ENCODE peak calls at places on chromosome 2, in seven cellular contexts. K is T follicular helper cell; W is H7; N is kidney glomerular epithelial cell; Y is stimulated activated CD8-positive, alpha-beta memory T cell treated with anti-CD3 and anti-CD28 coated beads, Interleukin-7, amount 100 ng/mL, for 48 hours; E is stimulated activated CD4-positive, alpha-beta T cell treated with anti-CD3 and anti-CD28 coated beads, TNF-alpha, amount 100 ng/mL, for 1 hour; D is T-cell. H is an unnamed sample.

GRCh38 chr2:62114564-62114963 is 81.4 kb upstream of the B3GNT2 start:
- DNase-seq in W (no peak), D (no peak), N (no peak), E (no peak), K (no peak), Y (no peak), H (no peak)

GRCh38 chr2:148553332-148553887 is 91.1 kb upstream of the EPC2 start:
- DNase-seq in K (no peak), D (no peak), E (no peak), W (no peak), Y (no peak), N (no peak), H (no peak)

GRCh38 chr2:26521054-26521912 is 43.4 kb upstream of the OTOF start:
- DNase-seq in D (no peak), N (no peak), E (no peak), W (peak), Y (no peak), K (no peak), H (no peak)

GRCh38 chr2:239094727-239095266 is 246.9 kb downstream of the TWIST2 start:
- DNase-seq in W (no peak), D (no peak), K (no peak), E (no peak), N (no peak), Y (no peak), H (no peak)

GRCh38 chr2:101341421-101341820 is 32.9 kb upstream of the RNF149 start:
- DNase-seq in W (peak), K (no peak), N (no peak), D (no peak), E (no peak), Y (peak), H (no peak)

GRCh38 chr2:61538920-61539559 is 884 bp upstream of the XPO1 start:
- DNase-seq in Y (peak), N (peak), K (peak), W (no peak), D (no peak), E (peak), H (no peak)

GRCh38 chr2:156115338-156115737 is 217.2 kb downstream of the NR4A2 start:
- DNase-seq in K (no peak), Y (no peak), N (peak), W (no peak), D (no peak), E (no peak), H (no peak)

GRCh38 chr2:241940329-241940728 is 70.8 kb downstream of the RTP5 start:
- DNase-seq in K (no peak), E (no peak), Y (no peak), N (no peak), D (no peak), W (peak), H (no peak)

GRCh38 chr2:232147440-232148077 is 186.0 kb downstream of the DIS3L2 start:
- DNase-seq in D (no peak), Y (no peak), K (no peak), W (no peak), N (no peak), E (no peak), H (no peak)

GRCh38 chr2:99707592-99707991 is 217.8 kb upstream of the REV1 start:
- DNase-seq in W (no peak), N (no peak), D (no peak), E (no peak), K (no peak), Y (no peak), H (no peak)

GRCh38 chr2:27117995-27118524 is 868 bp downstream of the CGREF1 start:
- DNase-seq in Y (no peak), K (no peak), E (no peak), W (peak), N (no peak), D (no peak), H (no peak)

GRCh38 chr2:186551323-186552050 is 38.4 kb upstream of the ITGAV start:
- DNase-seq in D (no peak), K (no peak), N (peak), W (no peak), E (no peak), Y (no peak), H (no peak)

GRCh38 chr2:60485550-60485949 is 67.9 kb downstream of the BCL11A start:
- DNase-seq in D (no peak), W (no peak), N (no peak), E (no peak), Y (no peak), K (no peak), H (no peak)

GRCh38 chr2:173997269-173997668 is 32.1 kb upstream of the SP3 start:
- DNase-seq in Y (no peak), W (no peak), D (no peak), E (no peak), K (no peak), N (no peak), H (no peak)

GRCh38 chr2:26318950-26319349 is 27.0 kb upstream of the SELENOI start:
- DNase-seq in Y (no peak), N (no peak), D (no peak), K (no peak), E (no peak), W (peak), H (no peak)

GRCh38 chr2:97733341-97734035 is 20.1 kb downstream of the ZAP70 start:
- DNase-seq in K (no peak), N (no peak), E (no peak), D (no peak), Y (no peak), W (no peak), H (no peak)

GRCh38 chr2:20050712-20051517 is 513 bp downstream of the LAPTM4A start:
- DNase-seq in W (peak), Y (peak), N (peak), D (no peak), E (peak), K (no peak), H (no peak)

GRCh38 chr2:3008551-3009498 is 368.8 kb downstream of the EIPR1 start:
- DNase-seq in N (no peak), W (no peak), Y (no peak), D (no peak), E (no peak), K (no peak), H (no peak)

GRCh38 chr2:233402346-233402745 is 48.1 kb downstream of the DGKD start:
- DNase-seq in Y (no peak), N (no peak), W (no peak), K (no peak), E (no peak), D (no peak), H (no peak)

GRCh38 chr2:60957224-60957623 is 60.3 kb upstream of the PEX13 start:
- DNase-seq in K (no peak), Y (no peak), N (no peak), D (no peak), E (no peak), W (no peak), H (no peak)

GRCh38 chr2:219178377-219179175 is 501 bp downstream of the RETREG2 start:
- DNase-seq in D (no peak), K (peak), Y (no peak), N (no peak), W (peak), E (peak), H (no peak)

GRCh38 chr2:69260666-69261065 is 126.4 kb downstream of the GFPT1 start:
- DNase-seq in W (no peak), N (no peak), Y (no peak), D (no peak), E (no peak), K (no peak), H (no peak)

GRCh38 chr2:164589522-164589921 is 31.8 kb downstream of the GRB14 start:
- DNase-seq in E (no peak), D (no peak), W (no peak), Y (no peak), K (no peak), N (no peak), H (no peak)

GRCh38 chr2:128577141-128577930 is 258.7 kb upstream of the HS6ST1 start:
- DNase-seq in K (no peak), N (no peak), D (no peak), Y (no peak), W (no peak), E (no peak), H (no peak)

GRCh38 chr2:176412136-176412535 is 142.9 kb downstream of the MTX2 start:
- DNase-seq in E (no peak), D (no peak), W (no peak), N (no peak), K (no peak), Y (no peak), H (no peak)

GRCh38 chr2:156999657-157000056 is 257.8 kb upstream of the GALNT5 start:
- DNase-seq in N (no peak), Y (no peak), W (no peak), K (no peak), D (no peak), E (no peak), H (no peak)

GRCh38 chr2:234839285-234839684 is 112.5 kb upstream of the SH3BP4 start:
- DNase-seq in N (peak), E (no peak), Y (no peak), W (no peak), K (no peak), D (no peak), H (no peak)

GRCh38 chr2:160292225-160292624 is 92.2 kb upstream of the ITGB6 start:
- DNase-seq in W (no peak), D (no peak), Y (no peak), N (no peak), E (no peak), K (no peak), H (no peak)

GRCh38 chr2:210477496-210477895 is 937 bp upstream of the LANCL1 start:
- DNase-seq in E (no peak), N (peak), K (no peak), D (no peak), Y (no peak), W (peak), H (no peak)

GRCh38 chr2:110657721-110658305 is 20.1 kb downstream of the BUB1 start:
- DNase-seq in W (no peak), Y (no peak), D (no peak), N (peak), K (no peak), E (no peak), H (no peak)

GRCh38 chr2:224378087-224379085 is 23.5 kb downstream of the FAM124B start:
- DNase-seq in W (no peak), E (no peak), Y (no peak), K (no peak), D (no peak), N (no peak), H (no peak)

GRCh38 chr2:147173186-147173575 is 671.6 kb upstream of the ACVR2A start:
- DNase-seq in W (no peak), K (no peak), Y (no peak), N (peak), E (no peak), D (no peak), H (no peak)

GRCh38 chr2:72915907-72916742 is 1.2 kb upstream of the EMX1 start:
- DNase-seq in E (no peak), K (peak), N (peak), D (no peak), Y (no peak), W (peak), H (no peak)

GRCh38 chr2:45274190-45274926 is 265.1 kb upstream of the SIX2 start:
- DNase-seq in K (no peak), Y (no peak), D (no peak), N (no peak), E (no peak), W (peak), H (no peak)

GRCh38 chr2:228627510-228627909 is 446.0 kb upstream of the SPHKAP start:
- DNase-seq in E (no peak), D (no peak), W (no peak), Y (no peak), K (no peak), N (no peak), H (no peak)

GRCh38 chr2:237199082-237199481 is 113.4 kb downstream of the COPS8 start:
- DNase-seq in N (no peak), W (no peak), Y (no peak), D (no peak), E (no peak), K (no peak), H (no peak)

GRCh38 chr2:240818543-240819403 is 1.2 kb downstream of the KIF1A start:
- DNase-seq in N (no peak), W (peak), D (no peak), E (no peak), Y (no peak), K (no peak), H (no peak)

GRCh38 chr2:217366246-217366645 is 506.4 kb upstream of the TNP1 start:
- DNase-seq in W (no peak), N (no peak), D (no peak), Y (no peak), K (no peak), E (no peak), H (no peak)

H was measured in activated T-helper 1 cell treated with anti-CD3 and anti-CD28 coated beads, Interleukin-2, amount 50 U/mL, for 16 hours.